ENCODE peak calls at places on chromosomes 3 and 15, in nine cellular contexts. U is CD4-positive, CD25-positive, alpha-beta regulatory T cell; P is left ventricle myocardium inferior; O is substantia nigra; I is RWPE2; W is fibroblast of lung; X is brain microvascular endothelial cell; K is coronary artery; Q is IMR-90. L is an unnamed sample.

GRCh38 chr3:182738583-182739514 is 54.5 kb upstream of the ATP11B start:
- DNase-seq in K (no peak), X (no peak), U (no peak), W (peak), Q (no peak), P (no peak), I (no peak), O (no peak), L (no peak)

GRCh38 chr15:72758195-72758594 is 25.4 kb downstream of the ADPGK start:
- DNase-seq in X (peak), U (no peak), K (no peak), O (no peak), Q (peak), P (no peak), I (no peak), W (peak), L (no peak)

GRCh38 chr15:64536244-64536836 is 76.0 kb downstream of the ZNF609 start:
- DNase-seq in I (no peak), W (peak), O (no peak), X (peak), P (no peak), U (no peak), K (no peak), Q (peak), L (no peak)

GRCh38 chr15:99967841-99968371 is 234.7 kb upstream of the LYSMD4 start:
- DNase-seq in U (no peak), O (no peak), I (peak), W (peak), X (no peak), P (no peak), K (peak), Q (no peak), L (peak)

GRCh38 chr15:61841461-61841860 is 218.8 kb downstream of the VPS13C start:
- DNase-seq in K (no peak), W (no peak), U (no peak), O (no peak), X (no peak), P (no peak), I (no peak), Q (no peak), L (no peak)

GRCh38 chr3:67783281-67784250 is 129.2 kb upstream of the SUCLG2 start:
- DNase-seq in W (peak), P (no peak), O (no peak), K (no peak), I (no peak), U (no peak), X (no peak), Q (peak), L (no peak)

GRCh38 chr3:98722389-98722788 is 40.8 kb upstream of the ST3GAL6 start:
- DNase-seq in K (no peak), O (no peak), I (no peak), W (no peak), Q (no peak), X (no peak), U (no peak), P (no peak), L (no peak)

GRCh38 chr3:144067059-144067458 is 95.4 kb downstream of the DIPK2A start:
- DNase-seq in X (no peak), P (no peak), O (no peak), I (no peak), K (no peak), W (no peak), Q (no peak), U (no peak), L (no peak)

GRCh38 chr3:184284696-184285095 is 8.9 kb downstream of the ECE2 start:
- DNase-seq in I (no peak), O (no peak), U (no peak), Q (peak), K (no peak), X (peak), P (no peak), W (peak), L (no peak)

DNA sequence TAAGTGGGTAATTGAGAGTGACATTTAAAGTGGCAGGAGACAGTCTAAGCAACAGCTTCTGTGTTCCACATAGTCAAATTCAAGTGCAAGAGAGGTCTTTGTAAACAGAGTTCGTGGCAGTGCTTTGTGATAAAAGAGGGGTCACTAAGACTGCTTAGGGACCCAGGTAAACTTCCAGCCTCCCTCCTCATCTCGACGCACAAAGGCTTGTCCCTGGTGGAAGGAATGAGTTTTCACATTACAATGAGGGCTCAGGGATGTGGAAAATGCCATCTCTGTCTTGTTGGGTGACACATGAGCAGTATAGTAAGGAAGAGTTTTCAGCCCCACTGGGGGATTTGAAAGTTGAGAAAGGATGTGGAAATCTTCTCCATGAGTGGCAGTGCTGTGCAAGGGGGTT is 7.3 kb downstream of the GMNC start:
- DNase-seq in I (no peak), Q (no peak), U (no peak), K (no peak), P (no peak), X (no peak), O (no peak), W (no peak), L (no peak)
- H3K27ac ChIP-seq in I (no peak), Q (no peak), U (no peak), K (no peak), P (no peak), X (no peak), O (no peak), W (no peak), L (no peak)

GRCh38 chr3:60912142-60912541 is 339.1 kb downstream of the FHIT start:
- DNase-seq in O (no peak), K (no peak), Q (no peak), P (no peak), X (no peak), I (no peak), W (no peak), U (no peak), L (no peak)

GRCh38 chr3:60913474-60913873 is 337.8 kb downstream of the FHIT start:
- DNase-seq in I (no peak), P (no peak), K (no peak), Q (no peak), U (no peak), W (no peak), O (no peak), X (no peak), L (no peak)

GRCh38 chr3:60909526-60909925 is 341.7 kb downstream of the FHIT start:
- DNase-seq in U (no peak), W (no peak), Q (no peak), I (no peak), X (no peak), P (no peak), K (no peak), O (no peak), L (no peak)

GRCh38 chr3:60917136-60917535 is 334.1 kb downstream of the FHIT start:
- DNase-seq in P (peak), O (no peak), K (no peak), Q (no peak), U (no peak), I (no peak), W (no peak), X (no peak), L (no peak)

GRCh38 chr3:60912876-60913275 is 338.4 kb downstream of the FHIT start:
- DNase-seq in K (no peak), U (no peak), I (no peak), Q (no peak), W (no peak), O (no peak), P (no peak), X (no peak), L (no peak)
- H3K27ac ChIP-seq in K (no peak), U (no peak), I (no peak), Q (no peak), W (no peak), O (no peak), P (no peak), X (no peak), L (no peak)

GRCh38 chr3:31219131-31219843 is 313.4 kb upstream of the STT3B start:
- DNase-seq in Q (peak), U (no peak), P (no peak), I (no peak), X (peak), K (no peak), O (no peak), W (peak), L (no peak)
- H3K27ac ChIP-seq in Q (no peak), U (no peak), P (no peak), I (no peak), X (no peak), K (no peak), O (no peak), W (no peak), L (no peak)

GRCh38 chr3:158783051-158783450 is 18.8 kb upstream of the MFSD1 start:
- DNase-seq in X (no peak), P (no peak), K (no peak), U (no peak), W (no peak), O (no peak), I (no peak), Q (no peak), L (no peak)

GRCh38 chr3:158782283-158782682 is 19.6 kb upstream of the MFSD1 start:
- DNase-seq in O (no peak), W (peak), Q (peak), K (no peak), U (no peak), X (no peak), I (no peak), P (no peak), L (no peak)

GRCh38 chr3:158781859-158782258 is 20.0 kb upstream of the MFSD1 start:
- DNase-seq in X (no peak), O (no peak), K (no peak), Q (no peak), U (no peak), W (no peak), I (no peak), P (no peak), L (no peak)

GRCh38 chr3:158777171-158777873 is 24.5 kb upstream of the MFSD1 start:
- DNase-seq in X (no peak), I (no peak), O (no peak), P (no peak), W (peak), K (no peak), U (no peak), Q (no peak), L (no peak)

DNA sequence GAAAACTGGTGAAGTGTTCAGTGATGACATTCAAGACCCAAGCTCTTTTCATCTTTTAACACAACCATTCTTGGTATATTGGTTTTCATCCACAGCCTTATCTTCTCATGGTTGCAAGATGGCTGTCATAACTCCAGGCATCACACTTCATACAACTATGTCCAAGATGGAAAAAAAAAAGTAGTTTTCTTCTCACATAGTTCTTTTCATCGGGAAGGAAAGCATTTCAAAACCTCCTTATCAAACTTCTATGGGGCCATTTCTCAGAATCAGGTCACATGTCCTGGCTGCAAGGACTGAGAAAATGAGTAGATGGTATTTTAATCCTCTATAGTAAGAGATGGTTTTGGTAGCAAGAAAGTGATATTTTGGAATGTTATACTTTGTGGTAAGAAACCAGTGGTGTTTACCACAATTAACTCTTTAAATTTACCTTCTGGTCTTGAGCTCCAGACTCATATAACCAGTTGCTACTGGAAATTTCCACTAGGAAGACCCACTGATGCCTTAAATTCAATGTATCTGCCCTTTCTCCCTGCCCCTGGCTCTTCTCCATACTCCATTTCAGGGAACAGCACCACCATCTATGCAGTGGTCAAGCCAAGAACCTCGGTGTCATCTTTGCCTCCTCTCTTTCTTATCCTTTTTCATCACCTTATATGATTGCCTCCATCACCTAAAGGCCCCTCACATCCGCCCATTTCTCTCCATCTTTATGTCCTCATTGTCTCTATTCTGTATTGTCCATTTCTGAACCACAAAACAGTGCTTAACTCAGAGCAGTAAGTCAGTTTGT is 20.9 kb upstream of the MFSD1 start:
- DNase-seq in Q (no peak), U (no peak), X (no peak), W (no peak), P (no peak), K (no peak), I (no peak), O (no peak), L (no peak)
- H3K27ac ChIP-seq in Q (no peak), U (no peak), X (no peak), W (no peak), P (no peak), K (no peak), I (no peak), O (no peak), L (no peak)

GRCh38 chr3:39903253-39903652 is 93.8 kb downstream of the MYRIP start:
- DNase-seq in W (no peak), K (no peak), X (no peak), O (no peak), I (no peak), U (no peak), Q (no peak), P (no peak), L (no peak)

GRCh38 chr3:39907981-39908380 is 98.6 kb downstream of the MYRIP start:
- DNase-seq in U (no peak), O (no peak), K (no peak), Q (no peak), P (peak), I (no peak), W (peak), X (no peak), L (peak)

GRCh38 chr3:39910828-39911464 is 101.5 kb downstream of the MYRIP start:
- DNase-seq in K (no peak), P (no peak), O (no peak), Q (no peak), U (no peak), W (peak), X (no peak), I (no peak), L (no peak)

GRCh38 chr3:39910135-39910534 is 100.7 kb downstream of the MYRIP start:
- DNase-seq in O (no peak), W (no peak), P (no peak), U (no peak), I (no peak), X (no peak), Q (no peak), K (no peak), L (no peak)

DNA sequence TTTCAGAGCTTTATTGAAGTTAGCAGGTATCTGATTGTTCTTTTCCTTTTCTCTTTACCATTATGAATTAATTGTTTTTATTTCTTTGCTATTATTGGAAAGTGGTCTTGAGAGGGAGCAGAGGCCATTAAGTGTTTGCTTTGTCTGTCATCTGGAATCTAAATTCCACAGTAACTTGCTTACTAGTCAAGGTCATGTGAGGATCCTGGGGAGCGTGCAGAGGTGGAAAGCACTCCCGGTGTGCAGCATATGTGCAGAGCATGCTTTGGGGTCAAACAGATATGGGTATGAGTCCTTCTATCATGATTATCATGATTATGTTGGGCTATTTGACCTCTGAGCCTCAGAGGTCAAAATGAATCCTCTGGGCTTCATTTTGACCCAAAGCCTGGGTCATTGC is 96.4 kb downstream of the MYRIP start:
- DNase-seq in P (no peak), I (no peak), W (no peak), U (no peak), K (no peak), O (no peak), Q (no peak), X (no peak), L (no peak)
- H3K27ac ChIP-seq in P (no peak), I (no peak), W (no peak), U (no peak), K (no peak), O (no peak), Q (no peak), X (no peak), L (no peak)

DNA sequence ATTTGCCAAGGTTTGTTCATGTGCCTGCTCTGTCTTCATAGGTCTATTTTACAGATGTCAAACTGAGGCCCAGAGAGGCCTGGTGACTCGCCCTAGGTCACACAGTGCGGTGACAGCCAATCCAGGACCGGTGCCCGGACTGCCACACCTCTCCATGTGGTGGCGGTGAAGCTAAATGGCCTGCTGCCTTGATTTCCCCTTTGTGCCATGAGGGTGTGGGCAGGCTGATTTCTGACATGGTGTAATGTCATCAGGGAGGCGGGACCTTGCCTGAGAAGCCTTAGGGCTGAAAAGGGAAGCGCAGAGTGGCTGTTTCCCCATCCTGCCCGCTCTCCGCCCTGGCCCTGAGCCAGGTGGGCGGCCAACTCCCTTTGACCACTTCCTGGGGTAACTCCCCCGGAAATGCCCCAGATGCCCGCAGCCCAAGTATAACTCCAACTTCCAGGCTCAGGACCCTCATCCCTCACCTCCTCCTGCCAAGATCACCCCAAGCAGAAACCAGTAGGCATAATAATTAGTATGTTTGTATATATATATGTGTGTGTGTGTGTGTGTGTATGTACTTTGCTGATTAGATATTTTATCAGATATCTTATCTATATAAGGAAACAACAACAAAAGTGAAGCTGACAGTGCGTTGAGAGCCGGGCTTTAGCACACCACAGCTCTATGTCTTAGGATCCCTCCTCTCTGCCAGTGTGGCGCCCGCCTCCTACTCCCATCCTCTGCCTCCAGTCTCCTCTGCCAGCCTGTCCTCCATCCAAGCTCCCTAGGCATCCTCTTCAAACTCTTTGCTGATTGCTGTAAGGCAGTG is 63.9 kb downstream of the IQSEC1 start:
- DNase-seq in K (no peak), W (no peak), I (no peak), Q (no peak), O (peak), U (peak), X (no peak), P (peak), L (peak)
- H3K27ac ChIP-seq in K (no peak), W (no peak), I (no peak), Q (no peak), O (no peak), U (peak), X (no peak), P (no peak), L (peak)

DNA sequence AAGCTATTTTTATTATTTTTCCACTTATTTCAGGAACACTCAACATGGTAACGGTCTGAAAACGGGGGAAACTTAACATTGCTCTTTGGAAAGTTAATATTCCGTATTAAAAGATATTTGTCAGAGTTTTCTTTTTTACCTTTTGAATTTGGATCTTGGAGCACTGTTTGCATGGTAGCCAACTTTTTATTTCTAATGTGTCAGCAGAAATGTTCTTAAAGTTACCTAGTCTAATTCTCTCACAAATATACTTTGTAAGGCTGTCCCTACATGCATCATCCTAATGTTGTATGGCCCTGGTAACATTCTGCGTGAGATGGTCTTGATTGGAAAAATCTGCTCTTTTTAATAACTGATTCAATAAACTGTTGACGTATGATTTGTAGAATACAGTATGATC is 719.5 kb downstream of the FHIT start:
- DNase-seq in Q (no peak), K (no peak), I (no peak), P (no peak), X (no peak), O (no peak), U (no peak), W (no peak), L (no peak)
- H3K27ac ChIP-seq in Q (no peak), K (no peak), I (no peak), P (no peak), X (no peak), O (no peak), U (no peak), W (no peak), L (no peak)

GRCh38 chr15:55221090-55222011 is 24.6 kb upstream of the RSL24D1 start:
- DNase-seq in P (no peak), Q (peak), W (peak), X (peak), O (no peak), I (no peak), K (no peak), U (no peak), L (no peak)

GRCh38 chr15:55222588-55222987 is 25.8 kb upstream of the RSL24D1 start:
- DNase-seq in X (no peak), U (no peak), W (no peak), Q (no peak), K (no peak), I (no peak), P (no peak), O (no peak), L (no peak)

DNA sequence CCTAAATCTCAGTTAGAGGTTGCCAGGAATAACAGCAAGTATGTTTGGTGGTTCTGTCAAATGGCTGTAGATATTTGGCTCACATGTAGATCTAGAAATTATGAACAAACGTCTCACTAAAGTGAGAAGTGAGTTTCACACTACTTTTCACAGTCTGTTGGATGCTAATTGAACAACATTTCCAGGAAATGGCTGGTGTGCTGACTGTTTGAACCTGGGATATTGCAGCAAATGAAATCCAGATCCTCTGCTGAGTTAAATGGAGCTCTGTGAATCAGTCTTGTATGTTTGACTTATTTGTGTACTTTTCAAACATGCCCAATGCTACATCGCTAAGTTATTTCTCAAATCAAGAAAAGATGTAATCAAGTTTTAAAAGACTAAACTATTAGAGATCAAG is 21.3 kb upstream of the RSL24D1 start:
- DNase-seq in W (no peak), I (no peak), O (no peak), U (no peak), P (no peak), X (no peak), K (no peak), Q (no peak), L (no peak)
- H3K27ac ChIP-seq in W (peak), I (no peak), O (no peak), U (peak), P (no peak), X (no peak), K (no peak), Q (no peak), L (no peak)

GRCh38 chr3:46464326-46465195 is at the start of gene LTF:
- DNase-seq in X (no peak), P (no peak), I (no peak), W (no peak), U (no peak), K (peak), O (no peak), Q (no peak), L (no peak)
- H3K27ac ChIP-seq in X (no peak), P (peak), I (no peak), W (no peak), U (no peak), K (no peak), O (no peak), Q (no peak), L (no peak)

L was measured in right lobe of liver.